ENCODE peak calls at places on chromosomes 13 and 19, in ten cellular contexts. J is psoas muscle; V is AG04450; E is body of pancreas; Z is lung; Q is heart right ventricle; H is tibial nerve; X is CD8-positive, alpha-beta T cell; C is K562; B is SK-N-SH. O is an unnamed sample.

GRCh38 chr13:33918199-33918932 is 100.4 kb downstream of the RFC3 start:
- DNase-seq in C (no peak), H (no peak), J (no peak), Q (no peak), E (peak; percentile 18), B (no peak), X (no peak), Z (no peak), V (no peak), O (no peak)

GRCh38 chr13:77860621-77861020 is 58.0 kb downstream of the EDNRB start:
- DNase-seq in X (no peak), V (peak; percentile 77), H (no peak), E (no peak), Q (no peak), B (no peak), Z (no peak), J (no peak), C (no peak), O (no peak)

GRCh38 chr13:51347099-51347498 is 7.6 kb downstream of the SERPINE3 start:
- DNase-seq in C (no peak), X (no peak), J (no peak), E (no peak), H (no peak), Z (no peak), Q (no peak), V (no peak), B (no peak), O (no peak)

GRCh38 chr13:99366075-99366987 is 59.1 kb upstream of the GPR183 start:
- DNase-seq in X (peak; percentile 10), E (no peak), C (no peak), V (no peak), H (no peak), B (no peak), Q (no peak), J (no peak), Z (no peak), O (no peak)

GRCh38 chr19:41334793-41335192 is 18.9 kb downstream of the TGFB1 start:
- DNase-seq in V (no peak), E (no peak), C (no peak), Z (no peak), H (no peak), Q (no peak), J (no peak), X (no peak), B (no peak), O (no peak)

GRCh38 chr19:41531438-41532311 is 44.3 kb upstream of the CEACAM21 start:
- DNase-seq in X (peak; percentile 80), J (peak; percentile 81), E (peak; percentile 82), C (peak; percentile 72), Z (peak; percentile 88), H (peak; percentile 56), Q (peak; percentile 92), B (no peak), V (no peak), O (peak; percentile 72)

GRCh38 chr13:25727250-25727649 is 324.6 kb downstream of the SHISA2 start:
- DNase-seq in C (no peak), E (peak; percentile 85), V (no peak), X (no peak), H (no peak), Q (no peak), J (no peak), B (no peak), Z (peak; percentile 45), O (no peak)

GRCh38 chr13:49746111-49746510 is 46.4 kb downstream of the KPNA3 start:
- DNase-seq in B (no peak), H (no peak), X (no peak), Q (no peak), C (no peak), E (no peak), Z (no peak), J (no peak), V (no peak), O (no peak)

GRCh38 chr19:38849746-38850230 is at the start of gene HNRNPL:
- DNase-seq in C (no peak), B (peak; percentile 96), J (no peak), X (peak; percentile 99), H (no peak), E (no peak), Q (no peak), V (no peak), Z (peak; percentile 99), O (peak; percentile 98)

GRCh38 chr19:4971424-4971793 is 2.5 kb downstream of the KDM4B start:
- DNase-seq in E (peak; percentile 30), Q (no peak), V (no peak), C (peak; percentile 68), J (no peak), B (peak; percentile 61), Z (no peak), H (no peak), X (no peak), O (no peak)

DNA sequence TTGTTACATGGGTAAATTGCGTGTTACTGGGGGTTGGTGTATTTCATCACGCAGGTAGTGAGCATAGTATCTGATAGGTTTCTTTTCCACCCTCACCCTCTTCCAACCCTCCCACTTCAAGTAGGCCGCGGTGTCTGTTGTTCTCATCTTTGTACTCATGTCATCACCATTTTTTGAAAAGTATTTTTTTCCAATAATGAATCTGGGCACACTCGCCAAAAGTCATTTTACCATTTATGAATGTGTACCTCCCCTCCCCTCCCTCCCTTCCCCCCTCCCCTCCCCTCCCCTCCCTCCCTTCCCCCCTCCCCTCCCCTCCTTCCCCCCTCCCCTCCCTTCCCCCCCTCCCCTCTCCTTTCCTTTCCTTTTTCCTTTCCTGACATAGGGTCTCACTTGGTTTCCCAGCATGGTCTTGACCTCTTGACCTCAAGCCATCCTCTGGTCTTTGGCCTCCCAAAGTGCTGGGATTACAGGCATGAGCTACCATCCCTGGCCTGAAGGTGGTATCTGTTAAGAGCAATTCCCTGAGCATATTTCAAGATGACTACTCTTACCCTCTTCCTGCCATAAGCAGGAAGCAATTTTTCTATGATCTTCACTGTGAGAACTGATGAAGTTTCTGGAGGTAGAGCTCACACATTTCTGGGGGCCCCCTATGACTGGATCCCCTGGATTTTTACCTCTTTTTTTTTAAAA is 15.7 kb downstream of the ZNF627 start:
- DNase-seq in X (no peak), Z (no peak), H (no peak), J (no peak), V (no peak), E (no peak), B (no peak), Q (no peak), C (no peak), O (no peak)
- H3K9me3 ChIP-seq in X (peaks cover 14% of the 10 kb centered on the region), Z (peaks cover 13% of the 10 kb centered on the region), H (no peaks in the 10 kb centered on the region), J (peaks cover 20% of the 10 kb centered on the region), V (peaks cover 49% of the 10 kb centered on the region), E (no peaks in the 10 kb centered on the region), B (peaks cover 21% of the 10 kb centered on the region), Q (peaks cover 14% of the 10 kb centered on the region), C (peaks cover 23% of the 10 kb centered on the region), O (peaks cover 16% of the 10 kb centered on the region)

DNA sequence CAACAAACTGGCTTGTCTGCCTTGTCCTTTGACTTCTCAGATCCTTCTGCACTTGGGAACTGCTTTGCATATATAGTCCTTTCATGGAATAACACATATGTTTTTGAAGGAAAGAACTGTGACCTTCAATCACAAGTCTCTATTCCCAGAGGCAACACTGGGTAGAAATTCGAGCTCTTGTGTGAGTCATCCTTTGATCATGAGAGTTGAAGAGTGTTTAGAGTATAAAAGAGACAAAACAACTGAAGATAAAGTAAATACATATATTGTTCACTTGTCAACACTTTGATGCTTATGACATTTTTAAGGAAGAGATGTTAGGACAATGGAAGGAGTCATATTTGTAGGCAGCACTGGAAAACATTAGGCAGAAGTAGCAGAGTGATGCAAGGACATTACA is 5.2 kb upstream of the OR7A5 start:
- DNase-seq in Q (no peak), C (no peak), V (no peak), J (no peak), H (no peak), X (no peak), B (no peak), E (no peak), Z (no peak), O (no peak)
- H3K9me3 ChIP-seq in Q (no peaks in the 10 kb centered on the region), C (no peaks in the 10 kb centered on the region), V (no peaks in the 10 kb centered on the region), J (no peaks in the 10 kb centered on the region), H (no peaks in the 10 kb centered on the region), X (no peaks in the 10 kb centered on the region), B (no peaks in the 10 kb centered on the region), E (no peaks in the 10 kb centered on the region), Z (no peaks in the 10 kb centered on the region), O (no peaks in the 10 kb centered on the region)

DNA sequence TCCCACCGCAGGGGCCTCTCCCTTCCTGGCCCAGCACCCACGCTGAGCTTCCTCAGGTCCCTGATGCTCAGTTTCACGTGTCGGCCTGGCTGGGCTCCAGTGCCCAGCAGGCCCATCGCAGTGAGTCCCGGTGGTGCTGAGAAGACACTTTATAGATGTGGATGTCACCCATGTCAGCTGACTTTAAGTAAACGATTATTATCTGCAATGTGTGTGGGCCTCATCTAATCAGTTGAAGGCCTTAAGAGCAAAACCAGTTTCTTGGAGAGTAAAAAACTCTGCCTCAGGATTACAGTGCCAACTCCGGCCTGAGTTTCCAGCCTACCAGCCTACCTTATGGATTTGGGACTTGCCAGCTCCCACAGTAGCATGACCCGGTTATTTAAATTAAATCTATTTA is 17.3 kb upstream of the SMIM17 start:
- DNase-seq in H (no peak), X (no peak), Q (no peak), B (no peak), J (no peak), C (no peak), E (no peak), Z (no peak), V (no peak), O (no peak)
- H3K9me3 ChIP-seq in H (no peaks in the 10 kb centered on the region), X (peaks cover 49% of the 10 kb centered on the region), Q (peaks cover 12% of the 10 kb centered on the region), B (no peaks in the 10 kb centered on the region), J (peaks cover 49% of the 10 kb centered on the region), C (no peaks in the 10 kb centered on the region), E (no peaks in the 10 kb centered on the region), Z (no peaks in the 10 kb centered on the region), V (peaks cover 84% of the 10 kb centered on the region), O (peaks cover 16% of the 10 kb centered on the region)

GRCh38 chr13:97306106-97306505 is 84.0 kb downstream of the MBNL2 start:
- DNase-seq in X (no peak), J (no peak), B (no peak), V (no peak), H (no peak), Q (no peak), C (no peak), Z (no peak), E (no peak), O (no peak)

GRCh38 chr13:97307882-97308624 is 85.9 kb downstream of the MBNL2 start:
- DNase-seq in B (peak; percentile 45), E (peak; percentile 45), Z (no peak), J (no peak), X (no peak), Q (peak; percentile 44), V (no peak), C (no peak), H (peak; percentile 33), O (no peak)

GRCh38 chr13:97307544-97307881 is 85.4 kb downstream of the MBNL2 start:
- DNase-seq in H (no peak), J (no peak), E (no peak), Z (no peak), X (no peak), C (no peak), B (no peak), V (no peak), Q (no peak), O (no peak)

GRCh38 chr13:97307096-97307495 is 85.0 kb downstream of the MBNL2 start:
- DNase-seq in J (no peak), E (no peak), Q (no peak), V (no peak), C (no peak), Z (no peak), X (no peak), H (no peak), B (no peak), O (no peak)

DNA sequence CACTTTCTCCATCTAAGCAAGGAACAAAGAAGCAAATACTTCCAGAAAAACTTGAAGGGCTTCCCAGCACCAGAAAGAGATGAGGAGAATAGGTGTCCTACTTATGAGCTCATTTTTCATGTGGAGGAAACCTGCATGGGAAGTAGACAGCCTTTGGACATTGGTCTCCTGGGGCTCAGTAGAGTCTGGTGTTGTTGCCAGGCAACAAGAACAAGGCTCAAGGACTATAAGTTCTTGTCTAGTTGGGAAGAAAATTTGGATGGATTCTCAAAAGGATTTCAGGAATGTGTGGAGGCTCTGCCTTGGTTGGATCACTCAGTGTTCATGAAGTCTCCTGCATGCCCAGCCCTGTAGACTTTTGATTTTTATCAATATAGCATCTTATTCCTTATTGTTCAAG is 84.5 kb downstream of the MBNL2 start:
- DNase-seq in Q (no peak), B (no peak), X (no peak), E (peak; percentile 25), V (no peak), Z (no peak), J (no peak), H (no peak), C (no peak), O (no peak)
- H3K9me3 ChIP-seq in Q (no peaks in the 10 kb centered on the region), B (no peaks in the 10 kb centered on the region), X (no peaks in the 10 kb centered on the region), E (no peaks in the 10 kb centered on the region), V (no peaks in the 10 kb centered on the region), Z (no peaks in the 10 kb centered on the region), J (no peaks in the 10 kb centered on the region), H (no peaks in the 10 kb centered on the region), C (no peaks in the 10 kb centered on the region), O (no peaks in the 10 kb centered on the region)

O was measured in T-helper 17 cell.